ENCODE peak calls at places on chromosomes 11 and 22, in eight cellular contexts. X is NCI-H2029 treated with DMSO at 0.1 percent for 48 hours; Y is naive thymus-derived CD8-positive, alpha-beta T cell; F is iris pigment epithelial cell; R is activated naive CD8-positive, alpha-beta T cell treated with anti-CD3 and anti-CD28 coated beads for 36 hours; D is activated CD8-positive, alpha-beta memory T cell treated with anti-CD3 and anti-CD28 coated beads for 48 hours; S is Right ventricle myocardium inferior; E is stimulated activated CD4-positive, alpha-beta T cell treated with anti-CD3 and anti-CD28 coated beads, Interleukin-12 subunit alpha, Interleukin-12 subunit beta, amount 100 ng/mL, for 4 hours. U is an unnamed sample.

GRCh38 chr11:35420371-35420770 is 1.0 kb upstream of the SLC1A2 start:
- DNase-seq in X (no peak), Y (no peak), F (peak; percentile 16), R (no peak), D (no peak), S (no peak), E (no peak), U (no peak)

GRCh38 chr11:45215098-45215497 is 68.7 kb downstream of the PRDM11 start:
- DNase-seq in X (no peak), Y (no peak), F (no peak), R (no peak), D (no peak), S (no peak), E (no peak), U (no peak)

GRCh38 chr11:47212938-47213337 is 1.8 kb upstream of the DDB2 start:
- DNase-seq in X (no peak), Y (no peak), F (no peak), R (no peak), D (no peak), S (no peak), E (no peak), U (no peak)

GRCh38 chr11:46273511-46274205 is 3.8 kb upstream of the CREB3L1 start:
- DNase-seq in X (no peak), Y (no peak), F (peak; percentile 83), R (no peak), D (no peak), S (no peak), E (no peak), U (no peak)

GRCh38 chr22:39287076-39287743 is 32.2 kb downstream of the RPL3 start:
- DNase-seq in X (no peak), Y (no peak), F (no peak), R (no peak), D (no peak), S (peak; percentile 50), E (no peak), U (no peak)

GRCh38 chr11:121559812-121560211 is 107.0 kb upstream of the SORL1-AS1 start:
- DNase-seq in X (no peak), Y (no peak), F (no peak), R (no peak), D (no peak), S (no peak), E (no peak), U (no peak)

GRCh38 chr22:47177334-47177815 is 414.9 kb downstream of the TBC1D22A start:
- DNase-seq in X (no peak), Y (no peak), F (no peak), R (no peak), D (no peak), S (no peak), E (no peak), U (no peak)

GRCh38 chr11:83574516-83574915 is 288.3 kb upstream of the CCDC90B start:
- DNase-seq in X (no peak), Y (no peak), F (peak; percentile 59), R (no peak), D (no peak), S (no peak), E (no peak), U (peak; percentile 31)

GRCh38 chr11:119803726-119804294 is 74.8 kb upstream of the NECTIN1 start:
- DNase-seq in X (no peak), Y (no peak), F (no peak), R (no peak), D (no peak), S (no peak), E (no peak), U (no peak)

GRCh38 chr11:45182902-45183301 is 36.5 kb downstream of the PRDM11 start:
- DNase-seq in X (no peak), Y (no peak), F (peak; percentile 36), R (no peak), D (no peak), S (no peak), E (no peak), U (no peak)

GRCh38 chr11:27353593-27354358 is 9.2 kb downstream of the CCDC34 start:
- DNase-seq in X (no peak), Y (no peak), F (peak; percentile 87), R (no peak), D (no peak), S (no peak), E (no peak), U (peak; percentile 55)

GRCh38 chr11:104043678-104044239 is 7.3 kb downstream of the DDI1 start:
- DNase-seq in X (no peak), Y (no peak), F (peak; percentile 86), R (no peak), D (no peak), S (no peak), E (no peak), U (peak; percentile 64)

GRCh38 chr11:1928891-1929541 is 9.5 kb downstream of the TNNT3 start:
- DNase-seq in X (no peak), Y (no peak), F (no peak), R (no peak), D (no peak), S (peak; percentile 53), E (no peak), U (no peak)

GRCh38 chr11:1514349-1515061 is 27.9 kb upstream of the MOB2 start:
- DNase-seq in X (no peak), Y (no peak), F (no peak), R (no peak), D (no peak), S (peak; percentile 76), E (no peak), U (peak; percentile 42)

GRCh38 chr11:119671561-119672015 is 57.4 kb downstream of the NECTIN1 start:
- DNase-seq in X (no peak), Y (no peak), F (peak; percentile 32), R (no peak), D (no peak), S (no peak), E (no peak), U (peak; percentile 10)

GRCh38 chr11:1228921-1229451 is 6.1 kb downstream of the MUC5B start:
- DNase-seq in X (no peak), Y (peak; percentile 2), F (no peak), R (no peak), D (no peak), S (peak; percentile 48), E (no peak), U (no peak)

U was measured in astrocyte.